ENCODE peak calls at places on chromosomes 1 and 21, in five cellular contexts. M is GM12878, K is A549, J is HepG2, B is K562. O is an unnamed sample.

GRCh38 chr1:206004821-206005220 is 1.6 kb upstream of the RAB7B start:
- DNase-seq in M (no peak), K (no peak), J (no peak), B (no peak), O (no peak)

GRCh38 chr1:201902198-201902597 is 13.5 kb downstream of the SHISA4 start:
- DNase-seq in M (no peak), K (no peak), J (no peak), B (no peak), O (no peak)

GRCh38 chr21:17775431-17776126 is 43.6 kb downstream of the C21orf91 start:
- DNase-seq in M (peak; percentile 63), K (no peak), J (peak; percentile 22), B (no peak), O (no peak)

GRCh38 chr1:26540346-26540745 is 10.8 kb downstream of the RPS6KA1 start:
- DNase-seq in M (no peak), K (no peak), J (no peak), B (no peak), O (no peak)

GRCh38 chr21:29371464-29371863 is 72.7 kb downstream of the BACH1 start:
- DNase-seq in M (no peak), K (no peak), J (no peak), B (no peak), O (no peak)

GRCh38 chr1:28737245-28738137 is 751 bp downstream of the YTHDF2 start:
- DNase-seq in M (no peak), K (peak; percentile 57), J (peak; percentile 44), B (peak; percentile 80), O (peak; percentile 86)

GRCh38 chr1:37609002-37609401 is 13.3 kb upstream of the GNL2 start:
- DNase-seq in M (no peak), K (no peak), J (no peak), B (no peak), O (no peak)

GRCh38 chr1:9721606-9722377 is 70.3 kb downstream of the PIK3CD start:
- DNase-seq in M (no peak), K (peak; percentile 23), J (peak; percentile 30), B (peak; percentile 82), O (peak; percentile 86)

GRCh38 chr1:112533029-112533428 is 24.3 kb downstream of the WNT2B start:
- DNase-seq in M (no peak), K (no peak), J (no peak), B (no peak), O (peak; percentile 19)

GRCh38 chr21:41651830-41652229 is 115.0 kb downstream of the RIPK4 start:
- DNase-seq in M (no peak), K (no peak), J (no peak), B (no peak), O (no peak)

GRCh38 chr1:110604586-110605148 is 1.5 kb downstream of the KCNA2 start:
- DNase-seq in M (no peak), K (no peak), J (no peak), B (no peak), O (no peak)

GRCh38 chr1:84698151-84698651 is 7.9 kb upstream of the SSX2IP start:
- DNase-seq in M (no peak), K (no peak), J (no peak), B (no peak), O (no peak)

GRCh38 chr1:230792691-230793462 is 45.7 kb downstream of the CAPN9 start:
- DNase-seq in M (no peak), K (peak; percentile 9), J (peak; percentile 31), B (peak; percentile 17), O (no peak)

GRCh38 chr1:154463512-154463990 is 38.5 kb upstream of the TDRD10 start:
- DNase-seq in M (peak; percentile 46), K (no peak), J (no peak), B (peak; percentile 37), O (no peak)

GRCh38 chr1:30738670-30739559 is 15.5 kb upstream of the MATN1 start:
- DNase-seq in M (no peak), K (no peak), J (no peak), B (no peak), O (no peak)

GRCh38 chr1:183287191-183287675 is 101.2 kb downstream of the LAMC2 start:
- DNase-seq in M (no peak), K (no peak), J (no peak), B (no peak), O (no peak)

GRCh38 chr21:16570196-16570595 is 840.4 kb downstream of the USP25 start:
- DNase-seq in M (no peak), K (peak; percentile 21), J (no peak), B (no peak), O (no peak)

GRCh38 chr1:114112775-114113174 is 40.9 kb downstream of the SYT6 start:
- DNase-seq in M (no peak), K (peak; percentile 31), J (no peak), B (no peak), O (no peak)

GRCh38 chr1:170765712-170766330 is 101.9 kb downstream of the PRRX1 start:
- DNase-seq in M (no peak), K (peak; percentile 7), J (no peak), B (no peak), O (peak; percentile 41)

GRCh38 chr1:228008391-228009115 is 1.8 kb downstream of the WNT3A start:
- DNase-seq in M (no peak), K (no peak), J (no peak), B (no peak), O (peak; percentile 70)

GRCh38 chr1:152386940-152387339 is 27.1 kb downstream of the CRNN start:
- DNase-seq in M (no peak), K (no peak), J (no peak), B (no peak), O (no peak)

GRCh38 chr1:26529655-26530539 is at the start of gene RPS6KA1:
- DNase-seq in M (no peak), K (peak; percentile 37), J (peak; percentile 38), B (peak; percentile 84), O (peak; percentile 89)

GRCh38 chr1:29912413-29912812 is 676.1 kb downstream of the PTPRU start:
- DNase-seq in M (no peak), K (peak; percentile 29), J (peak; percentile 8), B (peak; percentile 24), O (no peak)

GRCh38 chr1:9275567-9276034 is 17.1 kb upstream of the SPSB1 start:
- DNase-seq in M (peak; percentile 59), K (no peak), J (peak; percentile 46), B (peak; percentile 68), O (no peak)

DNA sequence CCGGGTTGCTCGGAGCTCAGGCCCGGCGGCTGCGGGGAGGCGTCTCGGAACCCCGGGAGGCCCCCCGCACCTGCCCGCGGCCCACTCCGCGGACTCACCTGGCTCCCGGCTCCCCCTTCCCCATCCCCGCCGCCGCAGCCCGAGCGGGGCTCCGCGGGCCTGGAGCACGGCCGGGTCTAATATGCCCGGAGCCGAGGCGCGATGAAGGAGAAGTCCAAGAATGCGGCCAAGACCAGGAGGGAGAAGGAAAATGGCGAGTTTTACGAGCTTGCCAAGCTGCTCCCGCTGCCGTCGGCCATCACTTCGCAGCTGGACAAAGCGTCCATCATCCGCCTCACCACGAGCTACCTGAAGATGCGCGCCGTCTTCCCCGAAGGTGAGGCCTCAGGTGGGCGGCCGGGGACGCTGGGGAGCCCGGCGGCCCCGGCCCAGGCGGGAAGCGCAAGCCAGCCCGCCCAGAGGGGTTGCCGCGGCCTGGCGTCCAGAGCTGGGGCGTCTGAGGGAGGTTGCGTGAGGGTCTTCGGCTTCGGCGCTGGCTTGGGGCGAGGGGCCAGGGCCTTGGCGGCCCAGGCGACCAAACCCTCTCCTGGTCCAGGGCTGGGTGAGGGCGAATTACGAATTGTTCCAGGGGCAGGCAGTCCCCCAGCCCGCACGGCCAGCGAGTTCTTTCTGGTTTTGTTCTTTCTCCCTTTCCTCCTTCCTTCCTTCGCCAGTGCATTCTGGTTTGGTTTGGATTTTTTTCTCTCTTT is 805 bp downstream of the SIM2 start:
- DNase-seq in M (no peak), K (no peak), J (no peak), B (no peak), O (peak; percentile 46)
- H3K4me3 ChIP-seq in M (no peak overlapping the region), K (peak overlapping the region; percentile 61), J (peak overlapping the region; percentile 73), B (no peak overlapping the region), O (peak overlapping the region; percentile 59)

GRCh38 chr1:67339623-67340343 is 32.1 kb downstream of the IL12RB2 start:
- DNase-seq in M (peak; percentile 84), K (peak; percentile 3), J (no peak), B (peak; percentile 55), O (no peak)
- TF ChIP-seq JUNB in M (peak; percentile 49), K (no peak), J (no peak), B (no peak), O (no peak)

GRCh38 chr1:240094043-240094722 is 2.5 kb downstream of the FMN2 start:
- DNase-seq in M (no peak), K (no peak), J (no peak), B (no peak), O (no peak)

GRCh38 chr1:240093120-240093961 is 1.7 kb downstream of the FMN2 start:
- DNase-seq in M (no peak), K (peak; percentile 31), J (no peak), B (no peak), O (peak; percentile 68)

GRCh38 chr1:240091614-240092300 is at the start of gene FMN2:
- DNase-seq in M (no peak), K (peak; percentile 72), J (peak; percentile 0), B (peak; percentile 13), O (peak; percentile 78)

GRCh38 chr1:240091201-240091600 is 482 bp upstream of the FMN2 start:
- DNase-seq in M (no peak), K (no peak), J (no peak), B (no peak), O (no peak)

DNA sequence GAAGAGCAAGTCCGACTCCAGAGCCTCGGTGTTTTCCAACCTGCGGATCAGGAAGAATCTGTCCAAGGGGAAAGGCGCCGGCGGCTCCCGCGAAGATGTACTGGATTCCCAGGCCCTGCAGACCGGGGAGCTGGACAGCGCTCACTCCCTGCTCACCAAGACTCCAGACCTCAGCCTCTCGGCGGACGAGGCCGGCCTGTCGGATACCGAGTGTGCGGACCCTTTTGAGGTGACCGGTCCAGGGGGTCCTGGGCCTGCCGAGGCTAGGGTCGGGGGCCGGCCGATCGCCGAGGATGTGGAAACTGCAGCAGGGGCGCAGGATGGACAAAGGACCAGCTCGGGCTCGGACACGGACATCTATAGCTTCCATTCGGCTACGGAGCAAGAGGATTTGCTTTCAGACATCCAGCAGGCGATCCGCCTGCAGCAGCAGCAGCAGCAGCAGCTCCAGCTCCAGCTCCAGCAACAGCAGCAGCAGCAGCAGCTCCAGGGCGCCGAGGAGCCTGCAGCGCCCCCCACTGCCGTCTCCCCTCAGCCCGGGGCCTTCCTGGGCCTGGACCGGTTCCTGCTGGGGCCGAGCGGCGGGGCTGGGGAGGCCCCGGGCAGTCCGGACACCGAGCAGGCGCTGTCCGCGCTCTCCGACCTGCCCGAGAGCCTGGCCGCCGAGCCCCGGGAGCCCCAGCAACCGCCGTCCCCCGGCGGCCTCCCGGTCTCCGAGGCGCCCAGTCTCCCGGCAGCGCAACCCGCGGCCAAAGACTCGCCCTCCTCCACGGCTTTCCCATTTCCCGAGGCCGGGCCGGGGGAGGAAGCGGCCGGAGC is 827 bp downstream of the FMN2 start:
- DNase-seq in M (no peak), K (peak; percentile 73), J (no peak), B (no peak), O (peak; percentile 57)
- H3K4me3 ChIP-seq in M (no peak overlapping the region), K (peak overlapping the region; percentile 71), J (no peak overlapping the region), B (no peak overlapping the region), O (peak overlapping the region; percentile 78)

DNA sequence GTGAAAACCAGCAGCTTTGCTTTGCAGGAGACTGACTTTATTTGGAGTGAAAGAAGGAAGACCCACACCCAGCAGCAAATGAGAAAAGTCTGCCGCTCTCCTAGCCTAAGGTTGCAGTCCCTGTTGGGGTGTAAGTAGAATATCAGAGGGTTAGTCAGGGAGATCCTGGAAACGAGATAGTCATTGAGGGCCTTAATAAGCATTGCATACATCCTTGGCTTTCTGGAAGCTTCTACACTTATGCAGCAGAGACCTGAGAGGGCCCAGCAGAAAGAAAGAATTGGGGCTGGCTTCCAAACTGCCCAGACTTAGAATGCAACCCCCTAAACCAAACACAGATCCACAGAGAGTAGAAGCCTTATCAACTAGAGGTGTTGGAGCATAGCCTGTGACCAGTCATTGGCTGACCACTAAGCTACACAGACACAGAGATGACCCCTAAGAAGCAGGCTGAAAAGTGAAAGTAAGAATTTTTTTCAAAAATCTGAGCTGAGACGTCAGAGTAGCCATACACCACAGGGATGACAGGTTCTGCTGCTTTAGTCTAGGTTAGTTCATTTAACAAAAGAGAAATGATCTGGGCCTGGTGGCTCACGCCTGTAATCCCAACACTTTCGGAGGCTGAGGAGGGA is 98.4 kb downstream of the LYPLAL1 start:
- DNase-seq in M (no peak), K (no peak), J (no peak), B (no peak), O (no peak)
- TF ChIP-seq JUNB in M (no peak), K (no peak), J (no peak), B (no peak), O (no peak)